ENCODE peak calls at places on chromosomes 16 and 17, in six cellular contexts. C is prostate gland, W is cardiac muscle cell, N is tibial nerve, I is lung, Q is fibroblast of lung. D is an unnamed sample.

GRCh38 chr16:1245452-1246005 is 5.0 kb downstream of the TPSAB1 start:
- DNase-seq in Q (no peak), I (no peak), N (no peak), C (no peak), W (no peak), D (no peak)

GRCh38 chr17:63950940-63951907 is 19.1 kb upstream of the CD79B start:
- DNase-seq in N (no peak), I (no peak), W (peak; percentile 46), Q (no peak), C (peak; percentile 44), D (no peak)

GRCh38 chr16:87570938-87571867 is 31.1 kb upstream of the JPH3 start:
- DNase-seq in C (peak; percentile 52), N (no peak), I (peak; percentile 60), W (peak; percentile 69), Q (peak; percentile 88), D (peak; percentile 83)

GRCh38 chr17:38591759-38592241 is 14.0 kb downstream of the SRCIN1 start:
- DNase-seq in I (no peak), C (no peak), W (no peak), Q (peak; percentile 43), N (no peak), D (no peak)

GRCh38 chr17:14334919-14335318 is 34.0 kb downstream of the HS3ST3B1 start:
- DNase-seq in I (no peak), N (no peak), W (no peak), C (no peak), Q (no peak), D (no peak)

GRCh38 chr17:79633154-79633553 is 22.3 kb upstream of the RBFOX3 start:
- DNase-seq in C (no peak), N (no peak), Q (no peak), I (no peak), W (no peak), D (peak; percentile 8)

GRCh38 chr16:82655720-82656500 is 29.1 kb downstream of the CDH13 start:
- DNase-seq in I (no peak), C (no peak), N (no peak), W (no peak), Q (no peak), D (no peak)

GRCh38 chr16:8959921-8960787 is 3.6 kb downstream of the USP7 start:
- DNase-seq in W (peak; percentile 44), I (no peak), Q (peak; percentile 40), N (no peak), C (no peak), D (no peak)

GRCh38 chr17:6868579-6868978 is 37.0 kb upstream of the TEKT1 start:
- DNase-seq in Q (peak; percentile 25), W (no peak), C (no peak), N (no peak), I (no peak), D (no peak)

GRCh38 chr16:4989391-4990006 is 31.4 kb downstream of the SEC14L5 start:
- DNase-seq in C (no peak), N (no peak), W (no peak), Q (no peak), I (no peak), D (no peak)

GRCh38 chr17:70525976-70526375 is 356.6 kb downstream of the KCNJ2 start:
- DNase-seq in I (no peak), W (no peak), N (no peak), Q (no peak), C (no peak), D (no peak)

GRCh38 chr17:49146620-49147306 is 14.2 kb downstream of the B4GALNT2 start:
- DNase-seq in W (no peak), I (no peak), N (no peak), C (no peak), Q (peak; percentile 99), D (peak; percentile 11)

GRCh38 chr17:48577330-48577945 is 712 bp downstream of the HOXB4 start:
- DNase-seq in C (no peak), N (no peak), I (no peak), Q (no peak), W (no peak), D (peak; percentile 46)

GRCh38 chr17:39650121-39650579 is 13.2 kb downstream of the STARD3 start:
- DNase-seq in Q (peak; percentile 37), W (no peak), N (no peak), I (no peak), C (no peak), D (no peak)

GRCh38 chr17:16339959-16340358 is 13.3 kb downstream of the CENPV start:
- DNase-seq in I (no peak), W (no peak), Q (no peak), N (no peak), C (no peak), D (no peak)

GRCh38 chr16:23119570-23119969 is 29.7 kb downstream of the USP31 start:
- DNase-seq in N (no peak), W (no peak), Q (peak; percentile 40), C (no peak), I (no peak), D (no peak)

GRCh38 chr17:50087246-50087911 is 7.8 kb upstream of the PDK2 start:
- DNase-seq in C (peak; percentile 53), Q (peak; percentile 56), I (peak; percentile 66), N (peak; percentile 70), W (peak; percentile 68), D (peak; percentile 78)

GRCh38 chr17:45705123-45706009 is 78.8 kb upstream of the CRHR1 start:
- DNase-seq in I (no peak), Q (peak; percentile 56), C (peak; percentile 5), W (no peak), N (no peak), D (no peak)

GRCh38 chr16:30929167-30929566 is 5.8 kb downstream of the FBXL19 start:
- DNase-seq in W (no peak), N (no peak), C (no peak), Q (no peak), I (no peak), D (no peak)

GRCh38 chr17:66664336-66664735 is 170.6 kb upstream of the CACNG5 start:
- DNase-seq in Q (no peak), I (no peak), N (no peak), C (no peak), W (no peak), D (no peak)

GRCh38 chr17:66663041-66663494 is 171.8 kb upstream of the CACNG5 start:
- DNase-seq in I (no peak), N (no peak), Q (no peak), W (no peak), C (no peak), D (no peak)

GRCh38 chr17:66661857-66662256 is 173.1 kb upstream of the CACNG5 start:
- DNase-seq in Q (no peak), N (no peak), W (no peak), I (no peak), C (no peak), D (no peak)

GRCh38 chr17:66661411-66661843 is 173.5 kb upstream of the CACNG5 start:
- DNase-seq in W (no peak), C (peak; percentile 30), N (no peak), I (no peak), Q (peak; percentile 63), D (peak; percentile 48)

DNA sequence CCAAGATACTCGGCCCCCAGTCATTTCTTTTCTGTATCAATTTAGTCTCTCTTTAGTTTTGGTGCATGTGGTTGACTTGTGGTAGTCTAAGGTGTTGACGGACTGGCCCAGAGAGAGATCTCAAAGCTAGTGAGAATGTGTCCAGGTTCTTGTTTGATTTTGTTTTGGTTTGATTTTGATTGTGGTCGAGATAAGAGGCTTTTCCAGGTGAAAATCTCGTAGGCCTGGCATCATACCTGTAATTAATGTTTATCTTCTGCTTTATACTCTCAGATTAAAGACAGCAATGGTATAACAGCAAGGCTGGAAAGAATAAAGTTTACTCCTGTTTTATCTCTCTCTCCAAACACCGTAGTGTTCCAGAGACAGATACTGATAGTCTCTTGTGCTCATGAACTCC is 172.4 kb upstream of the CACNG5 start:
- DNase-seq in W (no peak), I (no peak), N (no peak), Q (no peak), C (no peak), D (no peak)
- H3K27ac ChIP-seq in W (no peak overlapping the region), I (no peak overlapping the region), N (no peak overlapping the region), Q (no peak overlapping the region), C (no peak overlapping the region), D (no peak overlapping the region)

DNA sequence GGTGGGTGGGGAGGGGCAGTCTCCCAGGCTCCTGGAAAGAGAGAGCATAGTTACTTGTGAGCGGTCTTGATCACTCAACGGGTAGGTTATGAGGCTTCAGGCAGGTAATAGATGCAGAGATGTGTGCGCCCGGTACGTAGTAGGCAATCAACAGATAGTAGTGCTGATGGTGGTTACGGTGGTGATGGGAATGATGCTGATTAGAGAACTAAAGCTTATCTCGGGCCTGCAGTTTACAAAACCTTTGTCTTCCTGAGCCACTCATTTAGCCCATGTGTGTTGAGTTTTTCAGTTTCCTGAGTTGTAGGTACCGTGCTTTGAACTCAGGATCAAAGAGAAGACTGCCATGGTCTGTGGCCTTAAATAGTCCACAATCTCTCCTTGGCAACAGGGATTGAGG is 401.0 kb downstream of the SNX29 start:
- DNase-seq in I (no peak), Q (no peak), N (no peak), C (no peak), W (no peak), D (no peak)
- H3K4me3 ChIP-seq in I (no peak overlapping the region), Q (no peak overlapping the region), N (no peak overlapping the region), C (no peak overlapping the region), W (no peak overlapping the region), D (no peak overlapping the region)

GRCh38 chr17:60224064-60224463 is 74.3 kb downstream of the CA4 start:
- DNase-seq in I (no peak), N (no peak), W (no peak), Q (no peak), C (no peak), D (no peak)

GRCh38 chr17:60229189-60229802 is 79.5 kb downstream of the CA4 start:
- DNase-seq in N (no peak), W (no peak), Q (peak; percentile 9), I (no peak), C (no peak), D (no peak)

DNA sequence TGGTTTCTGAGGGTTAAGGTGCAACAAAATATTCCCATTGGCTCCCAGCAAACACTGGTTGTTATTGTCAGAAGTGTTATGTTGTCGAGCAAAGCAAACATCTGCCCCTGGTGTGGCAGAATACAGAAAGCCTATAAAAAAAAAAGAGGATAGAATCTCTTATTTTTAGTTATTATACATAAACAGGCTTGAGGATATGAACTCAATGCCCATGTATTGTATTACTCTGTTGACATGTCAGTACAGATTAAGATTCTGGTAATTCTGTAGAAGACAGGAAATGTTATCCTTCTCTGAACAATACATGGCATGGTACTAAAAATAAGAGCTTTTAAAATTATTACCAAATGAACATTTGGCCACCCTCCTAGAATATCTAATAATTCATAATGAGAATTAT is 73.7 kb downstream of the CA4 start:
- DNase-seq in W (no peak), Q (no peak), N (no peak), I (no peak), C (no peak), D (no peak)
- H3K27ac ChIP-seq in W (no peak overlapping the region), Q (no peak overlapping the region), N (no peak overlapping the region), I (no peak overlapping the region), C (no peak overlapping the region), D (no peak overlapping the region)

GRCh38 chr16:68090526-68090925 is 5.4 kb downstream of the NFATC3 start:
- DNase-seq in N (no peak), W (no peak), Q (no peak), I (no peak), C (no peak), D (no peak)

GRCh38 chr16:68088130-68088972 is 3.2 kb downstream of the NFATC3 start:
- DNase-seq in I (no peak), N (no peak), C (no peak), W (no peak), Q (no peak), D (no peak)

GRCh38 chr16:68087688-68088087 is 2.5 kb downstream of the NFATC3 start:
- DNase-seq in W (no peak), C (no peak), I (no peak), N (no peak), Q (no peak), D (no peak)

GRCh38 chr16:68090109-68090508 is 4.9 kb downstream of the NFATC3 start:
- DNase-seq in N (no peak), Q (no peak), C (no peak), W (no peak), I (no peak), D (no peak)

GRCh38 chr16:68089067-68089466 is 3.9 kb downstream of the NFATC3 start:
- DNase-seq in N (no peak), C (no peak), W (no peak), Q (no peak), I (no peak), D (no peak)
- H3K4me3 ChIP-seq in N (no peak overlapping the region), C (no peak overlapping the region), W (no peak overlapping the region), Q (no peak overlapping the region), I (no peak overlapping the region), D (no peak overlapping the region)